ENCODE peak calls at places on chromosomes 6 and 20, in nine cellular contexts. R is CD4-positive, alpha-beta T cell; S is fibroblast of villous mesenchyme; F is endothelial cell; I is IMR-90; A is RWPE1; E is omental fat pad; G is uterus; B is psoas muscle. O is an unnamed sample.
A peak's percentile ranks its signal among the peaks of the same experiment; 100 is the strongest.

GRCh38 chr6:90484903-90485302 is 102.0 kb downstream of the MAP3K7 start:
- DNase-seq in E (no peak), B (no peak), F (no peak), A (no peak), R (no peak), S (no peak), I (no peak), G (no peak), O (no peak)

GRCh38 chr20:6086868-6087267 is 33.0 kb upstream of the LRRN4 start:
- DNase-seq in F (no peak), E (no peak), S (no peak), A (peak; percentile 30), B (no peak), G (no peak), R (no peak), I (no peak), O (no peak)

GRCh38 chr6:149075616-149076354 is 241.7 kb upstream of the TAB2 start:
- DNase-seq in E (no peak), G (no peak), S (no peak), A (peak; percentile 37), F (no peak), I (peak; percentile 37), B (no peak), R (no peak), O (no peak)

GRCh38 chr6:56821005-56821432 is 133.9 kb upstream of the BEND6 start:
- DNase-seq in E (no peak), S (no peak), B (no peak), A (no peak), G (no peak), F (no peak), I (no peak), R (no peak), O (no peak)

GRCh38 chr20:358891-359555 is 12.1 kb downstream of the NRSN2 start:
- DNase-seq in A (no peak), B (no peak), S (no peak), I (no peak), E (no peak), F (no peak), G (no peak), R (no peak), O (no peak)

GRCh38 chr6:14664112-14664592 is 546.6 kb downstream of the CD83 start:
- DNase-seq in S (peak; percentile 25), I (peak; percentile 56), E (no peak), G (no peak), B (no peak), F (no peak), A (no peak), R (peak; percentile 22), O (peak; percentile 34)

GRCh38 chr6:30814137-30815084 is 69.9 kb upstream of the DDR1 start:
- DNase-seq in A (peak; percentile 77), R (peak; percentile 16), G (peak; percentile 32), I (peak; percentile 84), S (peak; percentile 79), B (no peak), F (no peak), E (peak; percentile 46), O (no peak)

GRCh38 chr6:10526156-10526555 is 5.0 kb downstream of the GCNT2 start:
- DNase-seq in B (no peak), G (peak; percentile 33), F (no peak), R (no peak), I (no peak), E (no peak), S (no peak), A (no peak), O (no peak)

GRCh38 chr6:132496519-132497180 is 16.3 kb downstream of the STX7 start:
- DNase-seq in G (no peak), F (no peak), E (no peak), S (no peak), R (no peak), B (no peak), A (no peak), I (no peak), O (no peak)

GRCh38 chr20:59051666-59052065 is 9.1 kb upstream of the PRELID3B start:
- DNase-seq in A (no peak), B (no peak), F (no peak), G (no peak), E (no peak), R (no peak), I (no peak), S (no peak), O (no peak)

GRCh38 chr6:33425668-33426577 is 6.1 kb downstream of the SYNGAP1 start:
- DNase-seq in E (peak; percentile 85), I (peak; percentile 75), G (peak; percentile 90), F (peak; percentile 92), R (peak; percentile 80), B (peak; percentile 93), S (peak; percentile 88), A (peak; percentile 95), O (peak; percentile 68)

GRCh38 chr20:51966296-51966971 is 164.1 kb upstream of the SALL4 start:
- DNase-seq in R (no peak), G (peak; percentile 37), B (peak; percentile 51), I (peak; percentile 63), E (no peak), S (peak; percentile 72), F (peak; percentile 68), A (peak; percentile 57), O (no peak)

GRCh38 chr6:168060521-168060931 is 18.5 kb downstream of the FRMD1 start:
- DNase-seq in B (peak; percentile 77), S (peak; percentile 77), R (no peak), F (peak; percentile 67), G (peak; percentile 32), E (no peak), A (peak; percentile 29), I (peak; percentile 43), O (no peak)

GRCh38 chr20:32976746-32977145 is 27.5 kb downstream of the SUN5 start:
- DNase-seq in B (no peak), F (no peak), S (no peak), I (no peak), A (no peak), G (no peak), E (no peak), R (no peak), O (no peak)

GRCh38 chr6:110401585-110402176 is 13.7 kb downstream of the DDO start:
- DNase-seq in G (no peak), S (no peak), F (no peak), I (no peak), A (no peak), B (no peak), E (no peak), R (no peak), O (no peak)

GRCh38 chr6:28134015-28134414 is 7.7 kb upstream of the ZKSCAN8 start:
- DNase-seq in S (peak; percentile 45), B (no peak), R (no peak), G (no peak), F (peak; percentile 24), E (no peak), I (peak; percentile 52), A (no peak), O (no peak)
- TF ChIP-seq CTCF in S (peak; percentile 56), B (peak; percentile 33), R (peak; percentile 32), G (no peak), F (no peak), E (no peak), I (peak; percentile 54), A (peak; percentile 51), O (no peak)

GRCh38 chr20:14191559-14191958 is 145.9 kb downstream of the FLRT3 start:
- DNase-seq in E (no peak), I (no peak), A (no peak), R (no peak), B (no peak), S (no peak), F (no peak), G (no peak), O (no peak)

GRCh38 chr20:14193885-14194284 is 143.5 kb downstream of the FLRT3 start:
- DNase-seq in A (no peak), B (no peak), S (peak; percentile 4), I (no peak), F (no peak), E (no peak), R (no peak), G (no peak), O (no peak)

GRCh38 chr20:14193443-14193842 is 144.0 kb downstream of the FLRT3 start:
- DNase-seq in F (no peak), I (no peak), E (no peak), B (no peak), R (no peak), S (no peak), A (no peak), G (no peak), O (no peak)

DNA sequence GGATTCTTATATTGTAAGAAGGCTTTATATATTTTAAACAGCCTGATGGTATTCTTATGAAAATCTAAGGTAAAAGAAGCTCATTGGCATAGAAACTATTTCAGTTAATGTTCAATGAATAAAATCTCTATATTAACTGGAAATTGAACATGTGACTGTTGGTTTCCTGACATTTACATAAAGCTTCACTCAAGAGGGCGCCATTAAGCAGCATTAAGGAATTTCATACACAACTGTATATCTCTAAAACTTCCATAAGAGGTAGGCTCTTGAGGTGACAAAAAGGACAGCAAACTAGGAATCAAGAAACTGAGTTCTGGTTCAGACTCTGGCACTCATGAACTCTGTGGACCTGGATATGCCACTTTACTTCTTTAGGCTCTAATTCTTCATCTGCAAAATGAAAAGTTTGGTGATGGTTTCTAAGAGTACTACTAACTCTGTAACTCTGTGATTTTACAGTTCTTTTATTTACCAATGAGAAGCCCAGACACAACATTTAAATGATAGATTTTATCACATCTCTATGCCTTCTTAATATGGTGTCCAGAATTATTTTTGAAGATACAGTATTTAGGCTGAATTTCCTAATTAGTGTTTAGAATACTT is 147.5 kb downstream of the FLRT3 start:
- DNase-seq in I (peak; percentile 62), S (peak; percentile 56), R (no peak), G (no peak), E (no peak), A (peak; percentile 35), F (no peak), B (no peak), O (no peak)
- TF ChIP-seq CTCF in I (peak; percentile 60), S (peak; percentile 36), R (no peak), G (no peak), E (no peak), A (peak; percentile 71), F (no peak), B (no peak), O (no peak)

GRCh38 chr6:44444853-44445252 is 57.3 kb downstream of the CDC5L start:
- DNase-seq in R (no peak), I (no peak), F (no peak), G (no peak), E (no peak), B (no peak), S (no peak), A (no peak), O (no peak)
- TF ChIP-seq CTCF in R (no peak), I (no peak), F (no peak), G (no peak), E (no peak), B (no peak), S (no peak), A (no peak), O (no peak)

DNA sequence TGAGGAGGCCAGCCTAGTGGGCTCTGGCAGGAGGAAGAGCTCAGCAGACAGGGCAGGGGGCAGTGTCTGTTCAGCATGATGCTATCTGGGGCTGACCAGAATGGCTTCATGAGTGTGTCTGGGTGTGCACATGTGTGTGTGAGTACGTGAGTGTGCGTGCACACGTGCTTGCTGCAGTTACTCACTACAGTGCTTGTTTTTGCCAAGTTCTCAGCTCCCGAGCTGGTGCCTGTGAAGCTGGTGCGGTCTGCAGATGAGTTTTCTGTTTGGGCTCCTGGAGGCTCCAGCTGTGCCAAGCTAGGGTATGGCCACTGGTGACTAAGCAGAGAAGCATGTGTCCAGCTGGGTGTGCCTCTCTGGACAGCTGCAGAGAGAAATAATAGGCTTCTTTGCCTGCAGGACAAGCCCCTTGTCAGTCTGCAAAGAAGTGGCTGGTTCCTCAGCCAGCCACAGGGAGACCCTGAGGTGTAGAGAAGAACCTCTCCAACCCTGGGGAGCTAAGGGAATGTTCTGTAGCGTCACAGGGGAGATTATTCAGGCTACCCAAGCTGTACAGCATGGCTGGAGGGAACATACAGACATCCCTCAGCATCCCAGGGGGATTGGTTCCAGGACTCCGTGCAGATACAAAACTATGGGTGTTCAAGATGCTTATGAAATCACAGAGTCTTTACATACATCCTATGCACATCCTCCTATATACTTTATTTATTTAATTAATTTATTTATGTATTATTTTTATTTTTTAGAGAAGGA is 40.2 kb upstream of the FAM50B start:
- DNase-seq in G (peak; percentile 47), E (no peak), F (no peak), R (no peak), S (peak; percentile 84), A (peak; percentile 89), B (peak; percentile 83), I (peak; percentile 90), O (no peak)
- TF ChIP-seq CTCF in G (no peak), E (no peak), F (no peak), R (no peak), S (peak; percentile 20), A (no peak), B (no peak), I (peak; percentile 21), O (no peak)